ENCODE peak calls at places on chromosomes 12 and 14, in ten cellular contexts. J is AML-193; Z is left ventricle myocardium inferior; R is NCI-H446; F is stimulated activated CD8-positive, alpha-beta memory T cell treated with anti-CD3 and anti-CD28 coated beads, Interleukin-2, amount 100 ng/mL, for 48 hours; S is caudate nucleus; Y is HuH-7.5; N is G401; L is uterus; I is NCI-H526 treated with DMSO at 0.1 percent for 48 hours. O is an unnamed sample.

GRCh38 chr14:104510216-104510615 is 69.3 kb upstream of the C14orf180 start:
- DNase-seq in I (no peak), R (no peak), Y (no peak), F (no peak), J (no peak), Z (no peak), N (no peak), S (no peak), L (no peak), O (no peak)

GRCh38 chr12:19484738-19485137 is 45.4 kb downstream of the AEBP2 start:
- DNase-seq in N (no peak), Z (no peak), I (no peak), R (no peak), Y (no peak), L (no peak), S (no peak), J (no peak), F (no peak), O (no peak)

GRCh38 chr12:58395470-58395869 is 454.1 kb downstream of the ATP23 start:
- DNase-seq in Y (no peak), N (peak), F (no peak), R (no peak), Z (no peak), L (no peak), S (no peak), J (no peak), I (no peak), O (no peak)

GRCh38 chr14:36333106-36333505 is 12.7 kb upstream of the MBIP start:
- DNase-seq in S (no peak), L (no peak), F (no peak), N (no peak), Y (no peak), J (no peak), I (no peak), R (no peak), Z (no peak), O (no peak)

GRCh38 chr14:104135904-104136471 is 2.4 kb upstream of the KIF26A start:
- DNase-seq in F (no peak), N (no peak), Z (peak), S (no peak), Y (no peak), J (no peak), I (no peak), L (no peak), R (no peak), O (no peak)

GRCh38 chr14:86999076-86999475 is 993.9 kb downstream of the GALC start:
- DNase-seq in I (no peak), Z (no peak), J (no peak), F (no peak), N (no peak), Y (no peak), S (no peak), L (no peak), R (no peak), O (no peak)

GRCh38 chr14:63770187-63770807 is 42.4 kb upstream of the SGPP1 start:
- DNase-seq in J (peak), S (no peak), N (peak), Z (no peak), F (no peak), R (no peak), I (peak), L (no peak), Y (peak), O (no peak)

GRCh38 chr14:95346820-95347219 is 27.1 kb upstream of the CLMN start:
- DNase-seq in Y (no peak), R (no peak), L (no peak), I (no peak), S (no peak), N (no peak), F (no peak), J (no peak), Z (no peak), O (no peak)

GRCh38 chr12:121579190-121579791 is 1.5 kb downstream of the KDM2B start:
- DNase-seq in I (no peak), J (no peak), N (peak), F (no peak), L (peak), R (no peak), Y (no peak), Z (peak), S (peak), O (peak)

GRCh38 chr12:5177096-5177495 is 133.4 kb downstream of the KCNA5 start:
- DNase-seq in J (no peak), F (no peak), I (no peak), Y (no peak), R (no peak), L (no peak), N (no peak), Z (no peak), S (no peak), O (no peak)

GRCh38 chr12:130555628-130556485 is 160.2 kb downstream of the RIMBP2 start:
- DNase-seq in F (no peak), J (no peak), I (peak), Z (no peak), L (no peak), Y (no peak), R (no peak), N (peak), S (peak), O (peak)

GRCh38 chr12:57521475-57522018 is 1.1 kb upstream of the MBD6 start:
- DNase-seq in N (peak), F (no peak), S (no peak), R (no peak), I (peak), Z (peak), L (peak), Y (peak), J (no peak), O (peak)

GRCh38 chr12:108765289-108765764 is 34.0 kb upstream of the CORO1C start:
- DNase-seq in L (no peak), I (no peak), S (no peak), Y (no peak), F (no peak), R (no peak), N (no peak), J (no peak), Z (no peak), O (no peak)

GRCh38 chr12:5489760-5490432 is 58.0 kb downstream of the NTF3 start:
- DNase-seq in L (no peak), Y (no peak), J (no peak), I (no peak), N (peak), Z (no peak), F (no peak), S (no peak), R (no peak), O (no peak)

O was measured in nucleus accumbens.